ENCODE peak calls at places on chromosome 6, in six cellular contexts. B is NCI-H1436 treated with DMSO at 0.1 percent for 48 hours; U is left cardiac atrium; F is GM12892; D is activated naive CD8-positive, alpha-beta T cell treated with anti-CD3 and anti-CD28 coated beads, Interleukin-2, amount 50 U/mL, for 24 hours; N is fibroblast of pulmonary artery. C is an unnamed sample.

GRCh38 chr6:83265384-83265783 is 72.2 kb downstream of the RWDD2A start:
- DNase-seq in B (no peak), U (no peak), F (no peak), D (no peak), N (peak), C (no peak)

GRCh38 chr6:6760054-6760453 is 171.5 kb downstream of the LY86 start:
- DNase-seq in B (no peak), U (no peak), F (no peak), D (no peak), N (no peak), C (no peak)

GRCh38 chr6:8794420-8794819 is 359.1 kb upstream of the SLC35B3 start:
- DNase-seq in B (no peak), U (no peak), F (no peak), D (no peak), N (no peak), C (no peak)

GRCh38 chr6:119193707-119194106 is 115.2 kb upstream of the FAM184A start:
- DNase-seq in B (no peak), U (no peak), F (no peak), D (no peak), N (no peak), C (no peak)

GRCh38 chr6:55379486-55379885 is 52.2 kb downstream of the GFRAL start:
- DNase-seq in B (no peak), U (no peak), F (no peak), D (no peak), N (peak), C (no peak)

GRCh38 chr6:27608916-27609883 is 136.3 kb upstream of the ZNF184 start:
- DNase-seq in B (no peak), U (no peak), F (no peak), D (no peak), N (peak), C (no peak)

GRCh38 chr6:130680118-130680517 is 147.1 kb upstream of the SMLR1 start:
- DNase-seq in B (no peak), U (no peak), F (no peak), D (no peak), N (peak), C (no peak)

GRCh38 chr6:158121335-158121734 is 46.7 kb downstream of the SERAC1 start:
- DNase-seq in B (no peak), U (no peak), F (no peak), D (no peak), N (no peak), C (no peak)

GRCh38 chr6:42367353-42368011 is 84.2 kb downstream of the TRERF1 start:
- DNase-seq in B (no peak), U (no peak), F (peak), D (peak), N (peak), C (no peak)

GRCh38 chr6:67141012-67141411 is 1434.0 kb upstream of the EYS start:
- DNase-seq in B (no peak), U (no peak), F (no peak), D (no peak), N (no peak), C (no peak)

GRCh38 chr6:43120938-43121913 is 45.1 kb downstream of the PTK7 start:
- DNase-seq in B (no peak), U (peak), F (no peak), D (no peak), N (peak), C (peak)

GRCh38 chr6:53306819-53307347 is 41.9 kb downstream of the ELOVL5 start:
- DNase-seq in B (no peak), U (no peak), F (peak), D (no peak), N (no peak), C (no peak)

GRCh38 chr6:161151660-161152526 is 122.0 kb downstream of the AGPAT4 start:
- DNase-seq in B (no peak), U (no peak), F (no peak), D (no peak), N (no peak), C (no peak)

GRCh38 chr6:103729658-103730057 is 1130.1 kb downstream of the HACE1 start:
- DNase-seq in B (no peak), U (no peak), F (no peak), D (no peak), N (no peak), C (no peak)

GRCh38 chr6:100346828-100347227 is 117.9 kb downstream of the SIM1 start:
- DNase-seq in B (no peak), U (no peak), F (no peak), D (no peak), N (peak), C (no peak)

GRCh38 chr6:125104425-125104824 is 49.1 kb upstream of the TPD52L1 start:
- DNase-seq in B (no peak), U (no peak), F (no peak), D (no peak), N (peak), C (no peak)

GRCh38 chr6:102137859-102138258 is 744.4 kb downstream of the GRIK2 start:
- DNase-seq in B (no peak), U (no peak), F (no peak), D (no peak), N (no peak), C (no peak)

GRCh38 chr6:29933955-29934354 is 8.4 kb upstream of the HLA-A start:
- DNase-seq in B (no peak), U (no peak), F (no peak), D (no peak), N (no peak), C (no peak)

GRCh38 chr6:8859501-8859900 is 424.2 kb upstream of the SLC35B3 start:
- DNase-seq in B (no peak), U (no peak), F (no peak), D (no peak), N (no peak), C (no peak)

GRCh38 chr6:149484733-149485700 is at the start of gene ZC3H12D:
- DNase-seq in B (no peak), U (peak), F (no peak), D (peak), N (no peak), C (peak)

GRCh38 chr6:112150363-112150762 is 63.0 kb downstream of the FAM229B start:
- DNase-seq in B (no peak), U (no peak), F (no peak), D (no peak), N (no peak), C (no peak)

GRCh38 chr6:72035966-72036365 is 149.6 kb downstream of the RIMS1 start:
- DNase-seq in B (no peak), U (no peak), F (no peak), D (no peak), N (no peak), C (no peak)